ENCODE peak calls at places on chromosomes 11 and 22, in seven cellular contexts. V is tibial nerve, A is retinal pigment epithelial cell, O is sigmoid colon, D is cardiac fibroblast, W is glutamatergic neuron, N is B cell. I is an unnamed sample.

GRCh38 chr22:28207281-28208030 is 288.4 kb upstream of the PITPNB start:
- DNase-seq in W (no peak), D (peak; percentile 22), V (no peak), O (no peak), A (peak; percentile 21), N (no peak), I (no peak)

GRCh38 chr11:30635401-30635989 is 49.3 kb upstream of the MPPED2 start:
- DNase-seq in O (peak; percentile 61), D (peak; percentile 1), N (no peak), A (peak; percentile 6), V (no peak), W (peak; percentile 67), I (no peak)

GRCh38 chr11:39374963-39375698 is 2084.3 kb downstream of the LRRC4C start:
- DNase-seq in V (no peak), D (peak; percentile 22), N (no peak), O (no peak), W (no peak), A (no peak), I (no peak)

GRCh38 chr11:78228467-78228866 is 39.7 kb downstream of the USP35 start:
- DNase-seq in W (no peak), O (no peak), V (peak; percentile 63), N (peak; percentile 67), D (peak; percentile 76), A (peak; percentile 23), I (peak; percentile 74)

GRCh38 chr11:130096823-130097222 is 27.1 kb downstream of the APLP2 start:
- DNase-seq in A (no peak), W (no peak), O (no peak), V (no peak), D (no peak), N (no peak), I (no peak)

GRCh38 chr11:71381781-71382505 is 66.2 kb downstream of the DHCR7 start:
- DNase-seq in V (no peak), O (no peak), D (no peak), W (no peak), N (no peak), A (no peak), I (no peak)

GRCh38 chr11:126467046-126467370 is 111.5 kb downstream of the ST3GAL4 start:
- DNase-seq in A (no peak), D (no peak), N (no peak), W (no peak), O (no peak), V (no peak), I (no peak)

GRCh38 chr11:6757373-6757967 is 14.3 kb downstream of the OR2AG2 start:
- DNase-seq in V (peak; percentile 62), W (peak; percentile 52), N (peak; percentile 33), A (peak; percentile 14), O (no peak), D (peak; percentile 78), I (peak; percentile 32)

GRCh38 chr22:17873804-17874203 is 99.5 kb upstream of the BID start:
- DNase-seq in A (no peak), N (no peak), W (no peak), V (no peak), D (no peak), O (no peak), I (no peak)

DNA sequence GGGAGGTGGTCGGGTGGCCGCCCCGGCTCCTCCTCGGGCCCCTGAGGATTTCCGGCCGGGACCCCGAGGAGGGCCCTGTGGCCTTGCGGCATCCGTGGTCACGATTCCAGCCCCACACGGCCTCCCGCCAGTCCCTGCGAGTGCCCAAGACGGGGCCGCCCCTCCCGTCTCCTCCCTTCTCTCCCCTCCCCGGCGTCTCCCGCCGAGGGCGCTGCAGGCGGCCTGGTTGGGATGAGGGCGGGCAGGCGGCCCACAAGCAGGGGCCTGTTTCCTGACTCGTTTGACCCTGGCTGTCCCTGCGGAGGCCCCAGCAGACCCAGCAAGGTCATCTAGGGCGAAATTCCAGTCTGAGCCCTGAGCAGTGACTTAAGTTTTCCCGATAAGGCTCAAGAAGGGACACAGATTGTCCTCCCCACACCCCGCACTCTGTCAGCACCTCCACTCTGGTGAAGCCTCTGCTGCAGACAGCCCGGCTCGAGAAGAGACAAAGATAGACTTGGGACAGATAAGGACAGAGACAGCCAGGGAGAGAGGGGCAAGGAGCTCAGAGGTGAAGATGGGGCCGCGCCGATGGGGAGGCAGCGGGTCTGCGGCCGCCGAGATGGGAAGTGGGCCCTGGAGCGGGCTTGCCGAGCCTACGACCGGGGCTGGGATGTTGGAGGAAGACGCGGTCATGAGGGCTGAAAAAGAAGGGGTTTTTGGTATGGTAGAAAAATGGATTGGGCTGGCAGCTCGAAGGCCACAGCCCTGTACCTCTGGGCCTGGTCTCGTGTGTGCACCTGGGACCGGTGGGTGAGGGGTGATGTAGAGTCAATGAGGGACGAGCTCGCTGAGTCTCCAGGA is 95.0 kb downstream of the SWAP70 start:
- DNase-seq in A (no peak), D (peak; percentile 87), V (peak; percentile 72), N (peak; percentile 73), O (peak; percentile 89), W (peak; percentile 64), I (peak; percentile 80)
- TF ChIP-seq CTCF in A (peak; percentile 33), D (no peak), V (peak; percentile 25), N (no peak), O (peak; percentile 1), W (no peak), I (peak; percentile 43)

GRCh38 chr11:101848262-101848661 is 66.5 kb upstream of the CEP126 start:
- DNase-seq in V (peak; percentile 33), O (no peak), D (peak; percentile 31), A (no peak), N (no peak), W (no peak), I (no peak)
- TF ChIP-seq CTCF in V (no peak), O (no peak), D (peak; percentile 14), A (no peak), N (peak; percentile 28), W (peak; percentile 82), I (no peak)

GRCh38 chr11:47966621-47967020 is 13.7 kb upstream of the PTPRJ start:
- DNase-seq in V (no peak), D (no peak), O (no peak), N (no peak), W (no peak), A (no peak), I (no peak)
- TF ChIP-seq CTCF in V (no peak), D (no peak), O (no peak), N (no peak), W (no peak), A (no peak), I (no peak)

GRCh38 chr11:22426915-22427314 is 88.7 kb downstream of the SLC17A6 start:
- DNase-seq in V (no peak), O (no peak), A (no peak), W (no peak), D (no peak), N (no peak), I (no peak)
- TF ChIP-seq CTCF in V (no peak), O (no peak), A (peak; percentile 46), W (no peak), D (no peak), N (no peak), I (no peak)

I was measured in GM13976.